ENCODE peak calls at places on chromosomes 1 and 21, in ten cellular contexts. F, V, B, H, E, R, U, W, N and L are unnamed samples.
A peak's percentile ranks its signal among the peaks of the same experiment; 100 is the strongest.

GRCh38 chr1:72357411-72357810 is 75.1 kb upstream of the NEGR1 start:
- DNase-seq in F (no peak), W (no peak), R (no peak), H (no peak), B (no peak), U (no peak), N (no peak), E (no peak), V (no peak), L (no peak)

GRCh38 chr1:78549366-78549765 is 58.6 kb downstream of the PTGFR start:
- DNase-seq in E (no peak), N (no peak), R (no peak), B (no peak), H (no peak), W (no peak), U (no peak), V (no peak), F (no peak), L (no peak)

GRCh38 chr1:53089478-53090226 is 27.6 kb downstream of the PODN start:
- DNase-seq in F (no peak), N (no peak), W (no peak), B (no peak), E (peak; percentile 85), V (no peak), H (no peak), R (peak; percentile 33), U (no peak), L (no peak)

GRCh38 chr1:6001992-6002576 is 9.9 kb upstream of the NPHP4 start:
- DNase-seq in E (no peak), V (no peak), R (no peak), B (no peak), W (no peak), U (no peak), H (peak; percentile 9), N (no peak), F (peak; percentile 84), L (no peak)

GRCh38 chr1:204858381-204858821 is 12.3 kb upstream of the NFASC start:
- DNase-seq in U (no peak), E (no peak), H (peak; percentile 45), R (no peak), N (no peak), B (no peak), F (no peak), W (no peak), V (no peak), L (no peak)

GRCh38 chr1:152227310-152227928 is 3.4 kb upstream of the HRNR start:
- DNase-seq in B (no peak), V (no peak), E (no peak), U (no peak), W (no peak), H (no peak), F (no peak), R (peak; percentile 24), N (no peak), L (peak; percentile 4)

GRCh38 chr1:14603641-14604040 is 5.2 kb downstream of the KAZN start:
- DNase-seq in F (no peak), R (no peak), E (no peak), N (no peak), B (no peak), H (no peak), W (no peak), V (no peak), U (no peak), L (no peak)

GRCh38 chr1:184418955-184419733 is 32.3 kb downstream of the C1orf21 start:
- DNase-seq in B (no peak), H (no peak), W (no peak), F (no peak), V (no peak), R (no peak), U (no peak), E (no peak), N (no peak), L (no peak)

GRCh38 chr1:247857069-247857985 is at the start of gene TRIM58:
- DNase-seq in N (peak; percentile 73), U (no peak), F (peak; percentile 62), H (peak; percentile 39), W (peak; percentile 92), V (no peak), R (no peak), E (no peak), B (no peak), L (peak; percentile 54)

GRCh38 chr21:16707274-16707673 is 805.6 kb upstream of the CXADR start:
- DNase-seq in H (no peak), U (no peak), V (no peak), B (no peak), W (no peak), F (no peak), R (no peak), N (no peak), E (no peak), L (no peak)

GRCh38 chr21:36839123-36839522 is 127.3 kb downstream of the HLCS start:
- DNase-seq in N (no peak), H (no peak), F (no peak), E (no peak), R (no peak), B (no peak), W (no peak), V (no peak), U (no peak), L (no peak)

GRCh38 chr1:230072866-230073265 is 5.8 kb downstream of the GALNT2 start:
- DNase-seq in R (no peak), N (no peak), H (no peak), E (no peak), W (no peak), U (no peak), B (no peak), F (no peak), V (no peak), L (no peak)

GRCh38 chr1:115671176-115672062 is 29.6 kb downstream of the VANGL1 start:
- DNase-seq in B (peak; percentile 81), F (no peak), N (no peak), H (no peak), V (no peak), W (no peak), E (peak; percentile 13), R (peak; percentile 50), U (no peak), L (peak; percentile 33)

GRCh38 chr1:16143566-16144324 is 12.1 kb downstream of the EPHA2 start:
- DNase-seq in V (no peak), N (no peak), W (peak; percentile 96), H (no peak), F (no peak), R (peak; percentile 93), E (peak; percentile 96), B (peak; percentile 88), U (no peak), L (no peak)

GRCh38 chr1:117541003-117541402 is 64.8 kb upstream of the TENT5C start:
- DNase-seq in R (no peak), W (no peak), V (no peak), F (no peak), H (no peak), N (no peak), B (no peak), U (no peak), E (no peak), L (peak; percentile 26)

GRCh38 chr21:32807717-32808380 is 36.3 kb upstream of the PAXBP1 start:
- DNase-seq in F (no peak), W (no peak), B (no peak), U (no peak), E (no peak), H (no peak), V (no peak), R (no peak), N (no peak), L (peak; percentile 21)

GRCh38 chr21:16420086-16420724 is 690.4 kb downstream of the USP25 start:
- DNase-seq in U (no peak), V (peak; percentile 89), H (no peak), N (no peak), F (peak; percentile 7), W (no peak), R (peak; percentile 32), E (peak; percentile 9), B (no peak), L (no peak)

GRCh38 chr1:199573047-199573446 is 454.5 kb upstream of the NR5A2 start:
- DNase-seq in U (no peak), W (no peak), B (no peak), E (no peak), R (no peak), V (peak; percentile 89), H (no peak), N (no peak), F (no peak), L (no peak)

GRCh38 chr1:7591565-7591964 is 179.5 kb upstream of the VAMP3 start:
- DNase-seq in V (no peak), N (no peak), E (no peak), B (no peak), W (no peak), F (no peak), H (no peak), R (no peak), U (no peak), L (no peak)

GRCh38 chr1:58702766-58703165 is 2.9 kb upstream of the MYSM1 start:
- DNase-seq in B (no peak), H (no peak), V (no peak), W (no peak), N (no peak), R (no peak), F (no peak), U (no peak), E (no peak), L (no peak)

GRCh38 chr1:101282314-101283087 is 45.7 kb downstream of the S1PR1 start:
- DNase-seq in W (no peak), H (no peak), F (no peak), N (no peak), E (no peak), R (no peak), V (peak; percentile 77), U (no peak), B (no peak), L (no peak)

GRCh38 chr1:41977329-41977728 is 58.6 kb upstream of the HIVEP3 start:
- DNase-seq in H (no peak), R (no peak), W (no peak), V (no peak), E (no peak), U (no peak), F (no peak), N (no peak), B (no peak), L (no peak)
- TF ChIP-seq MAX in H (no peak), R (no peak), W (no peak), V (no peak), E (no peak), U (no peak), F (no peak), N (no peak), B (no peak), L (no peak)

GRCh38 chr21:39441502-39442475 is 3.8 kb downstream of the LCA5L start:
- DNase-seq in W (peak; percentile 70), H (peak; percentile 39), R (peak; percentile 46), E (peak; percentile 45), F (peak; percentile 59), U (no peak), V (peak; percentile 47), N (no peak), B (peak; percentile 45), L (peak; percentile 70)
- TF ChIP-seq MAX in W (no peak), H (no peak), R (no peak), E (no peak), F (no peak), U (no peak), V (no peak), N (no peak), B (no peak), L (no peak)

GRCh38 chr21:44425307-44425894 is 29.9 kb upstream of the LRRC3 start:
- DNase-seq in R (peak; percentile 39), V (no peak), W (no peak), E (no peak), N (no peak), B (peak; percentile 73), H (peak; percentile 12), F (no peak), U (no peak), L (no peak)
- TF ChIP-seq MAX in R (peak; percentile 24), V (no peak), W (no peak), E (no peak), N (no peak), B (no peak), H (no peak), F (no peak), U (no peak), L (no peak)

GRCh38 chr1:44407430-44408180 is 2.5 kb downstream of the RNF220 start:
- DNase-seq in E (no peak), W (no peak), B (no peak), U (no peak), N (peak; percentile 77), H (peak; percentile 57), R (no peak), V (no peak), F (peak; percentile 46), L (no peak)
- TF ChIP-seq MAX in E (no peak), W (no peak), B (no peak), U (no peak), N (peak; percentile 56), H (no peak), R (no peak), V (no peak), F (no peak), L (no peak)